ENCODE peak calls at places on chromosomes 5 and 9, in six cellular contexts. K is A549, M is amygdala, D is NCI-H1436, P is left kidney, H is NCI-H1092 treated with DMSO at 0.1 percent for 48 hours. F is an unnamed sample.

GRCh38 chr5:39498247-39498952 is 73.6 kb upstream of the DAB2 start:
- DNase-seq in K (no peak), M (no peak), D (no peak), P (no peak), H (no peak), F (no peak)

GRCh38 chr5:65866837-65867508 is 59.4 kb upstream of the ERBIN start:
- DNase-seq in K (no peak), M (no peak), D (no peak), P (no peak), H (no peak), F (peak)

GRCh38 chr5:19406576-19407365 is 581.2 kb downstream of the CDH18 start:
- DNase-seq in K (no peak), M (no peak), D (no peak), P (no peak), H (no peak), F (no peak)

GRCh38 chr5:988316-988715 is 20.3 kb upstream of the NKD2 start:
- DNase-seq in K (no peak), M (no peak), D (no peak), P (no peak), H (no peak), F (no peak)

GRCh38 chr9:136823136-136824046 is 15.6 kb downstream of the RABL6 start:
- DNase-seq in K (no peak), M (no peak), D (no peak), P (no peak), H (no peak), F (peak)

GRCh38 chr9:94843089-94843488 is 116.6 kb downstream of the AOPEP start:
- DNase-seq in K (no peak), M (no peak), D (no peak), P (peak), H (no peak), F (no peak)

GRCh38 chr5:135546014-135546413 is 10.2 kb upstream of the NEUROG1 start:
- DNase-seq in K (no peak), M (no peak), D (no peak), P (no peak), H (no peak), F (no peak)

GRCh38 chr5:139565411-139566305 is 4.5 kb downstream of the UBE2D2 start:
- DNase-seq in K (no peak), M (no peak), D (no peak), P (peak), H (no peak), F (no peak)